ENCODE peak calls at places on chromosomes 13 and 19, in five cellular contexts. I, R, A, F and X are unnamed samples.

GRCh38 chr19:40803857-40804782 is 5.1 kb downstream of the EGLN2 start:
- DNase-seq in I (peak; percentile 77), R (peak; percentile 84), A (peak; percentile 56), F (no peak), X (no peak)

GRCh38 chr19:49915271-49915670 is 13.7 kb upstream of the ATF5 start:
- DNase-seq in I (no peak), R (no peak), A (no peak), F (no peak), X (no peak)

GRCh38 chr19:34173145-34173956 is 1.0 kb downstream of the LSM14A start:
- DNase-seq in I (peak; percentile 72), R (peak; percentile 27), A (peak; percentile 92), F (peak; percentile 12), X (peak; percentile 3)

GRCh38 chr19:54431255-54431838 is 16.1 kb downstream of the TTYH1 start:
- DNase-seq in I (no peak), R (no peak), A (no peak), F (no peak), X (no peak)

GRCh38 chr13:24038846-24039330 is 121.6 kb upstream of the SPATA13 start:
- DNase-seq in I (no peak), R (no peak), A (no peak), F (peak; percentile 50), X (peak; percentile 47)

GRCh38 chr13:30421093-30422055 is 919 bp upstream of the UBE2L5 start:
- DNase-seq in I (peak; percentile 87), R (peak; percentile 54), A (peak; percentile 78), F (peak; percentile 57), X (peak; percentile 52)

GRCh38 chr19:17997969-17998826 is 9.8 kb upstream of the ARRDC2 start:
- DNase-seq in I (peak; percentile 62), R (no peak), A (peak; percentile 79), F (no peak), X (no peak)

GRCh38 chr13:27839809-27840467 is 47.7 kb downstream of the GSX1 start:
- DNase-seq in I (no peak), R (no peak), A (no peak), F (no peak), X (no peak)

GRCh38 chr19:23070353-23070781 is 46.5 kb upstream of the ZNF730 start:
- DNase-seq in I (peak; percentile 26), R (no peak), A (peak; percentile 86), F (no peak), X (no peak)

GRCh38 chr19:49469828-49470614 is 4.0 kb upstream of the FLT3LG start:
- DNase-seq in I (peak; percentile 77), R (peak; percentile 86), A (peak; percentile 53), F (no peak), X (no peak)

GRCh38 chr19:49801966-49802661 is 11.0 kb downstream of the FUZ start:
- DNase-seq in I (peak; percentile 77), R (no peak), A (peak; percentile 93), F (peak; percentile 66), X (peak; percentile 80)

GRCh38 chr19:1266818-1267440 is 2.2 kb upstream of the CIRBP start:
- DNase-seq in I (peak; percentile 91), R (peak; percentile 66), A (peak; percentile 73), F (no peak), X (peak; percentile 78)

GRCh38 chr13:84844473-84844872 is 954.7 kb downstream of the SLITRK6 start:
- DNase-seq in I (no peak), R (no peak), A (peak; percentile 53), F (peak; percentile 8), X (no peak)

GRCh38 chr19:12884926-12885748 is 1.9 kb downstream of the KLF1 start:
- DNase-seq in I (peak; percentile 96), R (peak; percentile 92), A (peak; percentile 100), F (no peak), X (peak; percentile 25)

GRCh38 chr19:1853295-1854031 is 5.2 kb upstream of the REXO1 start:
- DNase-seq in I (peak; percentile 96), R (peak; percentile 86), A (peak; percentile 87), F (peak; percentile 23), X (no peak)

GRCh38 chr19:8397291-8397690 is 7.1 kb downstream of the RAB11B start:
- DNase-seq in I (no peak), R (no peak), A (no peak), F (no peak), X (no peak)

GRCh38 chr19:21848706-21849105 is 12.7 kb upstream of the ZNF43 start:
- DNase-seq in I (no peak), R (no peak), A (no peak), F (no peak), X (no peak)

GRCh38 chr13:114140909-114141255 is 8.5 kb upstream of the RASA3 start:
- DNase-seq in I (peak; percentile 38), R (peak; percentile 63), A (no peak), F (no peak), X (no peak)

GRCh38 chr19:38318595-38319142 is 976 bp upstream of the KCNK6 start:
- DNase-seq in I (no peak), R (no peak), A (no peak), F (no peak), X (no peak)

GRCh38 chr13:111911754-111912452 is 155.0 kb upstream of the SOX1 start:
- DNase-seq in I (no peak), R (no peak), A (no peak), F (no peak), X (no peak)

GRCh38 chr19:29040951-29041350 is 172.0 kb downstream of the UQCRFS1 start:
- DNase-seq in I (no peak), R (no peak), A (peak; percentile 77), F (no peak), X (no peak)

GRCh38 chr19:16035601-16036297 is 40.5 kb upstream of the TPM4 start:
- DNase-seq in I (no peak), R (no peak), A (no peak), F (no peak), X (no peak)

GRCh38 chr19:18762125-18763023 is 28.7 kb downstream of the COMP start:
- DNase-seq in I (peak; percentile 91), R (no peak), A (peak; percentile 65), F (peak; percentile 37), X (peak; percentile 15)

GRCh38 chr13:51647067-51647466 is 62.8 kb downstream of the WDFY2 start:
- DNase-seq in I (no peak), R (no peak), A (no peak), F (no peak), X (no peak)

GRCh38 chr13:90416519-90416918 is 931.0 kb upstream of the MIR17HG start:
- DNase-seq in I (no peak), R (no peak), A (no peak), F (no peak), X (no peak)

GRCh38 chr13:31765441-31765840 is 26.1 kb downstream of the RXFP2 start:
- DNase-seq in I (no peak), R (no peak), A (no peak), F (peak; percentile 89), X (no peak)

GRCh38 chr19:30091856-30092255 is 149.8 kb downstream of the URI1 start:
- DNase-seq in I (no peak), R (no peak), A (no peak), F (no peak), X (no peak)

GRCh38 chr13:110431851-110432294 is 124.8 kb downstream of the COL4A2 start:
- DNase-seq in I (no peak), R (no peak), A (no peak), F (no peak), X (no peak)